ENCODE peak calls at places on chromosomes 5 and 9, in nine cellular contexts. Z, B, C, A, K, Q, X, I and L are unnamed samples.

GRCh38 chr5:149605998-149606721 is 24.9 kb downstream of the ARHGEF37 start:
- DNase-seq in X (no peak), C (no peak), B (peak; percentile 81), K (peak; percentile 35), A (no peak), Q (no peak), Z (no peak), I (no peak), L (no peak)

GRCh38 chr9:124010665-124011321 is 775 bp upstream of the LHX2 start:
- DNase-seq in Q (peak; percentile 58), C (no peak), A (no peak), I (peak; percentile 76), Z (no peak), K (no peak), X (no peak), B (no peak), L (peak; percentile 44)

GRCh38 chr5:120734033-120734432 is 269.9 kb downstream of the PRR16 start:
- DNase-seq in A (no peak), Q (peak; percentile 50), K (no peak), Z (peak; percentile 6), I (no peak), B (no peak), C (no peak), X (no peak), L (no peak)

GRCh38 chr9:70466976-70467551 is 52.6 kb upstream of the KLF9 start:
- DNase-seq in B (no peak), K (no peak), Z (no peak), X (peak; percentile 26), C (no peak), A (no peak), Q (no peak), I (no peak), L (no peak)

GRCh38 chr9:16417749-16418148 is 452.7 kb downstream of the BNC2 start:
- DNase-seq in X (no peak), K (no peak), A (no peak), B (no peak), Q (no peak), I (no peak), C (no peak), Z (peak; percentile 62), L (no peak)

GRCh38 chr5:54883374-54884194 is 101.8 kb downstream of the ESM1 start:
- DNase-seq in C (peak; percentile 77), A (no peak), Z (no peak), X (peak; percentile 12), B (no peak), K (no peak), Q (peak; percentile 74), I (peak; percentile 39), L (no peak)

GRCh38 chr5:43020294-43020711 is 19.8 kb downstream of the ANXA2R start:
- DNase-seq in I (no peak), K (no peak), Z (no peak), Q (no peak), C (no peak), X (peak; percentile 45), A (no peak), B (peak; percentile 29), L (no peak)

GRCh38 chr5:59943721-59944120 is 50.2 kb upstream of the PDE4D start:
- DNase-seq in K (no peak), X (no peak), Q (no peak), A (no peak), Z (no peak), I (no peak), B (no peak), C (no peak), L (peak; percentile 12)

GRCh38 chr9:69932901-69933300 is 110.7 kb upstream of the MAMDC2 start:
- DNase-seq in X (no peak), K (no peak), I (no peak), Q (no peak), B (peak; percentile 5), Z (no peak), A (no peak), C (no peak), L (peak; percentile 13)

GRCh38 chr9:105475302-105475701 is 27.5 kb downstream of the FSD1L start:
- DNase-seq in K (no peak), A (no peak), C (no peak), Q (peak; percentile 18), I (no peak), X (no peak), B (peak; percentile 2), Z (peak; percentile 28), L (peak; percentile 10)

GRCh38 chr5:59102437-59102836 is 519.6 kb downstream of the RAB3C start:
- DNase-seq in C (no peak), A (no peak), Q (no peak), K (no peak), I (no peak), Z (no peak), B (no peak), X (no peak), L (no peak)

GRCh38 chr9:129318121-129319075 is 140.3 kb upstream of the IER5L start:
- DNase-seq in X (peak; percentile 3), B (no peak), A (no peak), Q (no peak), I (no peak), K (no peak), Z (no peak), C (peak; percentile 62), L (no peak)